ENCODE peak calls at places on chromosomes 11 and 22, in ten cellular contexts. D is GM04504; Z is NCI-H2081; F is brain pericyte; P is choroid plexus epithelial cell; L is activated T-cell treated with anti-CD3 and anti-CD28 coated beads, Interleukin-2, amount 50 U/mL, for 1 hour; I is left kidney; W is heart right ventricle; K is activated T-helper 1 cell treated with anti-CD3 and anti-CD28 coated beads, Interleukin-2, amount 50 U/mL, for 16 hours; N is EH. A is an unnamed sample.

GRCh38 chr11:36292311-36292722 is 3.1 kb upstream of the COMMD9 start:
- DNase-seq in F (no peak), D (no peak), P (peak), W (no peak), K (no peak), L (no peak), Z (no peak), N (peak), I (peak), A (no peak)

GRCh38 chr11:1484716-1485503 is 1.7 kb downstream of the MOB2 start:
- DNase-seq in D (no peak), W (peak), P (no peak), I (no peak), K (no peak), F (no peak), N (no peak), L (no peak), Z (no peak), A (no peak)

GRCh38 chr11:44407211-44407996 is 97.5 kb upstream of the ALX4 start:
- DNase-seq in L (no peak), I (no peak), K (no peak), N (no peak), P (no peak), D (no peak), Z (no peak), W (peak), F (no peak), A (no peak)

GRCh38 chr11:69383372-69383771 is 89.4 kb downstream of the MYEOV start:
- DNase-seq in F (no peak), I (no peak), Z (no peak), K (no peak), W (no peak), L (no peak), D (no peak), P (no peak), N (no peak), A (no peak)

GRCh38 chr11:335779-336665 is 15.4 kb upstream of the IFITM3 start:
- DNase-seq in Z (no peak), K (no peak), I (peak), W (no peak), N (peak), P (peak), F (peak), D (no peak), L (no peak), A (no peak)

GRCh38 chr22:49014227-49015201 is 813.2 kb downstream of the BRD1 start:
- DNase-seq in P (no peak), D (no peak), K (no peak), Z (no peak), N (no peak), I (peak), F (no peak), L (no peak), W (no peak), A (no peak)

GRCh38 chr11:82686211-82686610 is 47.5 kb downstream of the FAM181B start:
- DNase-seq in Z (no peak), N (no peak), I (no peak), P (no peak), L (no peak), D (no peak), W (no peak), K (no peak), F (no peak), A (no peak)

GRCh38 chr11:3382613-3383275 is 3.8 kb upstream of the ZNF195 start:
- DNase-seq in F (no peak), L (no peak), P (no peak), N (no peak), Z (no peak), W (no peak), K (no peak), D (no peak), I (no peak), A (no peak)

GRCh38 chr22:22706253-22706940 is 62.0 kb downstream of the GGTLC2 start:
- DNase-seq in F (no peak), K (no peak), L (no peak), P (no peak), Z (no peak), D (no peak), I (no peak), W (no peak), N (no peak), A (no peak)

GRCh38 chr11:64019106-64020031 is 16.4 kb upstream of the FLRT1 start:
- DNase-seq in L (no peak), I (no peak), N (no peak), D (no peak), W (peak), F (no peak), P (no peak), Z (no peak), K (no peak), A (no peak)

GRCh38 chr11:43943931-43944751 is 1.7 kb downstream of the C11orf96 start:
- DNase-seq in D (no peak), F (no peak), K (no peak), N (no peak), L (no peak), I (peak), P (peak), W (peak), Z (no peak), A (no peak)

GRCh38 chr11:67041602-67042001 is 15.0 kb upstream of the RHOD start:
- DNase-seq in D (no peak), F (no peak), I (no peak), K (no peak), L (no peak), P (no peak), Z (no peak), W (no peak), N (no peak), A (no peak)

GRCh38 chr11:62548545-62549335 is 2.1 kb upstream of the AHNAK start:
- DNase-seq in K (no peak), D (no peak), I (no peak), W (no peak), Z (no peak), N (peak), F (no peak), L (no peak), P (peak), A (no peak)

GRCh38 chr11:130403301-130403804 is 25.1 kb downstream of the ADAMTS8 start:
- DNase-seq in L (no peak), P (peak), Z (no peak), W (peak), K (no peak), F (peak), I (peak), N (peak), D (peak), A (no peak)

GRCh38 chr11:47220401-47220821 is 5.6 kb downstream of the DDB2 start:
- DNase-seq in F (no peak), Z (no peak), W (no peak), I (no peak), P (peak), N (peak), D (peak), L (no peak), K (no peak), A (no peak)

GRCh38 chr11:13160745-13161144 is 116.8 kb upstream of the BMAL1 start:
- DNase-seq in P (no peak), K (no peak), F (no peak), W (no peak), Z (no peak), L (no peak), I (no peak), D (no peak), N (no peak), A (no peak)

GRCh38 chr11:30990625-30991348 is 378.8 kb downstream of the DCDC1 start:
- DNase-seq in F (no peak), W (no peak), I (peak), L (no peak), K (no peak), N (no peak), P (no peak), D (no peak), Z (peak), A (no peak)

GRCh38 chr22:19565382-19565902 is 41.2 kb upstream of the CLDN5 start:
- DNase-seq in F (no peak), N (no peak), Z (no peak), K (no peak), I (no peak), W (no peak), D (no peak), L (no peak), P (no peak), A (no peak)

GRCh38 chr22:25212337-25212736 is 7.1 kb upstream of the CRYBB2 start:
- DNase-seq in L (no peak), D (no peak), K (no peak), W (no peak), F (no peak), P (no peak), N (no peak), I (no peak), Z (no peak), A (no peak)

GRCh38 chr11:1933416-1934325 is 13.5 kb upstream of the MRPL23 start:
- DNase-seq in D (no peak), Z (no peak), W (no peak), K (no peak), F (no peak), I (no peak), L (no peak), N (no peak), P (no peak), A (no peak)

GRCh38 chr11:65013130-65013691 is 749 bp upstream of the ARL2 start:
- DNase-seq in L (peak), N (peak), K (peak), P (peak), F (no peak), Z (peak), W (peak), I (no peak), D (peak), A (peak)

GRCh38 chr11:61745796-61746653 is 6.4 kb upstream of the MYRF start:
- DNase-seq in D (no peak), W (no peak), K (no peak), L (no peak), Z (peak), N (no peak), I (peak), P (no peak), F (no peak), A (no peak)

GRCh38 chr11:1117970-1118369 is 39.8 kb upstream of the MUC5AC start:
- DNase-seq in K (no peak), P (no peak), I (no peak), D (no peak), L (peak), W (no peak), Z (no peak), N (no peak), F (no peak), A (no peak)

GRCh38 chr22:49573109-49573765 is 254.4 kb downstream of the BRD1 start:
- DNase-seq in I (no peak), N (no peak), L (no peak), P (no peak), F (no peak), Z (no peak), W (no peak), K (no peak), D (no peak), A (no peak)

GRCh38 chr22:35065796-35066218 is at the start of gene ISX:
- DNase-seq in N (no peak), L (no peak), F (no peak), P (no peak), D (no peak), K (no peak), I (peak), Z (no peak), W (no peak), A (no peak)

GRCh38 chr11:7677801-7678201 is 4.5 kb upstream of the CYB5R2 start:
- DNase-seq in N (peak), P (peak), Z (no peak), K (no peak), L (no peak), W (no peak), I (no peak), D (no peak), F (no peak), A (no peak)

GRCh38 chr22:43298062-43298801 is 44.9 kb downstream of the SCUBE1 start:
- DNase-seq in D (no peak), F (no peak), L (no peak), N (no peak), P (no peak), Z (no peak), K (no peak), I (no peak), W (peak), A (no peak)

GRCh38 chr11:17861036-17861755 is 126.6 kb downstream of the KCNC1 start:
- DNase-seq in N (peak), L (no peak), I (no peak), W (no peak), P (no peak), D (no peak), K (no peak), Z (no peak), F (no peak), A (no peak)

GRCh38 chr11:132988381-132988780 is 543.9 kb downstream of the OPCML start:
- DNase-seq in F (no peak), I (no peak), K (no peak), Z (no peak), D (no peak), N (no peak), W (no peak), P (no peak), L (no peak), A (no peak)

GRCh38 chr11:124446926-124447325 is 1.4 kb upstream of the OR8B8 start:
- DNase-seq in F (no peak), P (peak), Z (no peak), K (no peak), L (no peak), D (no peak), I (no peak), N (no peak), W (no peak), A (no peak)

GRCh38 chr11:77244277-77245014 is 57.0 kb downstream of the GDPD4 start:
- DNase-seq in N (peak), Z (no peak), D (peak), L (no peak), W (no peak), K (no peak), I (no peak), F (no peak), P (peak), A (no peak)

GRCh38 chr11:65862941-65863888 is 3.0 kb downstream of the MUS81 start:
- DNase-seq in Z (no peak), L (no peak), I (no peak), D (no peak), P (peak), W (no peak), K (no peak), N (no peak), F (no peak), A (no peak)

GRCh38 chr11:113179181-113179701 is 135.1 kb upstream of the TTC12 start:
- DNase-seq in P (peak), F (no peak), D (no peak), Z (peak), I (no peak), W (no peak), K (no peak), N (no peak), L (no peak), A (no peak)

GRCh38 chr11:69240332-69241074 is 53.5 kb upstream of the MYEOV start:
- DNase-seq in I (no peak), W (no peak), N (peak), D (no peak), P (peak), L (no peak), F (no peak), Z (no peak), K (no peak), A (no peak)

GRCh38 chr11:101617735-101618332 is 34.0 kb upstream of the TRPC6 start:
- DNase-seq in L (no peak), N (no peak), F (no peak), K (no peak), D (no peak), P (no peak), Z (no peak), I (peak), W (no peak), A (no peak)

GRCh38 chr11:65316979-65317786 is 2.5 kb downstream of the CDC42EP2 start:
- DNase-seq in D (peak), W (peak), P (peak), L (no peak), K (no peak), I (peak), F (no peak), Z (no peak), N (peak), A (no peak)

GRCh38 chr11:60657880-60658279 is 41.5 kb upstream of the MS4A8 start:
- DNase-seq in Z (peak), K (no peak), D (no peak), N (no peak), P (no peak), W (no peak), F (no peak), I (no peak), L (no peak), A (no peak)

GRCh38 chr11:78961186-78961782 is 386.6 kb upstream of the NARS2 start:
- DNase-seq in L (no peak), D (no peak), N (peak), Z (peak), W (no peak), I (peak), F (no peak), P (peak), K (no peak), A (no peak)

A was measured in activated CD4-positive, CD25-positive, alpha-beta regulatory T cell.